ENCODE peak calls at places on chromosomes 4 and X, in seven cellular contexts. One of them, this sample, is unnamed.

GRCh38 chr4:6769138-6769983 is 13.2 kb upstream of the KIAA0232 start:
- DNase-seq in GM12892: no peak
- DNase-seq in iris pigment epithelial cell: no peak
- DNase-seq in H9: no peak
- DNase-seq in T47D: no peak
- DNase-seq in GM04504: no peak
- DNase-seq in pons: no peak
- DNase-seq in this sample: peak; percentile 42

GRCh38 chr4:169015237-169015636 is 5.2 kb upstream of the CBR4 start:
- DNase-seq in GM12892: no peak
- DNase-seq in iris pigment epithelial cell: no peak
- DNase-seq in H9: peak; percentile 35
- DNase-seq in T47D: peak; percentile 16
- DNase-seq in GM04504: no peak
- DNase-seq in pons: no peak
- DNase-seq in this sample: peak; percentile 93

GRCh38 chr4:152970102-152970820 is 34.1 kb downstream of the FHDC1 start:
- DNase-seq in GM12892: no peak
- DNase-seq in iris pigment epithelial cell: peak; percentile 61
- DNase-seq in H9: no peak
- DNase-seq in T47D: peak; percentile 15
- DNase-seq in GM04504: peak; percentile 24
- DNase-seq in pons: no peak
- DNase-seq in this sample: peak; percentile 52

GRCh38 chr4:186027405-186027804 is 41.6 kb upstream of the TLR3 start:
- DNase-seq in GM12892: no peak
- DNase-seq in iris pigment epithelial cell: no peak
- DNase-seq in H9: no peak
- DNase-seq in T47D: no peak
- DNase-seq in GM04504: no peak
- DNase-seq in pons: no peak
- DNase-seq in this sample: no peak

GRCh38 chr4:16253127-16253960 is 27.1 kb upstream of the TAPT1 start:
- DNase-seq in GM12892: no peak
- DNase-seq in iris pigment epithelial cell: peak; percentile 89
- DNase-seq in H9: no peak
- DNase-seq in T47D: no peak
- DNase-seq in GM04504: peak; percentile 53
- DNase-seq in pons: no peak
- DNase-seq in this sample: no peak

GRCh38 chrX:136823175-136823574 is 42.4 kb upstream of the ARHGEF6 start:
- DNase-seq in GM12892: no peak
- DNase-seq in iris pigment epithelial cell: peak; percentile 24
- DNase-seq in H9: no peak
- DNase-seq in T47D: no peak
- DNase-seq in GM04504: peak; percentile 3
- DNase-seq in pons: no peak
- DNase-seq in this sample: no peak

GRCh38 chr4:121358473-121358872 is 22.3 kb downstream of the QRFPR start:
- DNase-seq in GM12892: no peak
- DNase-seq in iris pigment epithelial cell: peak; percentile 77
- DNase-seq in H9: no peak
- DNase-seq in T47D: no peak
- DNase-seq in GM04504: peak; percentile 47
- DNase-seq in pons: no peak
- DNase-seq in this sample: no peak

GRCh38 chrX:27491397-27491796 is 28.3 kb upstream of the PPP4R3C start:
- DNase-seq in GM12892: no peak
- DNase-seq in iris pigment epithelial cell: no peak
- DNase-seq in H9: no peak
- DNase-seq in T47D: no peak
- DNase-seq in GM04504: no peak
- DNase-seq in pons: no peak
- DNase-seq in this sample: no peak

GRCh38 chr4:136012250-136012649 is 1520.0 kb downstream of the PCDH18 start:
- DNase-seq in GM12892: no peak
- DNase-seq in iris pigment epithelial cell: peak; percentile 12
- DNase-seq in H9: no peak
- DNase-seq in T47D: no peak
- DNase-seq in GM04504: no peak
- DNase-seq in pons: no peak
- DNase-seq in this sample: no peak

GRCh38 chr4:2335729-2336101 is 73.8 kb upstream of the MXD4 start:
- DNase-seq in GM12892: no peak
- DNase-seq in iris pigment epithelial cell: no peak
- DNase-seq in H9: no peak
- DNase-seq in T47D: no peak
- DNase-seq in GM04504: no peak
- DNase-seq in pons: no peak
- DNase-seq in this sample: no peak

GRCh38 chr4:166165829-166166420 is 292.9 kb downstream of the TLL1 start:
- DNase-seq in GM12892: no peak
- DNase-seq in iris pigment epithelial cell: peak; percentile 74
- DNase-seq in H9: no peak
- DNase-seq in T47D: peak; percentile 2
- DNase-seq in GM04504: peak; percentile 35
- DNase-seq in pons: peak; percentile 89
- DNase-seq in this sample: no peak

GRCh38 chr4:16259531-16260246 is 33.4 kb upstream of the TAPT1 start:
- DNase-seq in GM12892: no peak
- DNase-seq in iris pigment epithelial cell: peak; percentile 51
- DNase-seq in H9: no peak
- DNase-seq in T47D: no peak
- DNase-seq in GM04504: no peak
- DNase-seq in pons: no peak
- DNase-seq in this sample: no peak

GRCh38 chr4:143294310-143294709 is 42.4 kb upstream of the GAB1 start:
- DNase-seq in GM12892: no peak
- DNase-seq in iris pigment epithelial cell: no peak
- DNase-seq in H9: no peak
- DNase-seq in T47D: no peak
- DNase-seq in GM04504: peak; percentile 58
- DNase-seq in pons: peak; percentile 22
- DNase-seq in this sample: no peak

GRCh38 chrX:92232182-92232581 is 453.0 kb downstream of the PCDH11X start:
- DNase-seq in GM12892: no peak
- DNase-seq in iris pigment epithelial cell: no peak
- DNase-seq in H9: no peak
- DNase-seq in T47D: no peak
- DNase-seq in GM04504: no peak
- DNase-seq in pons: peak; percentile 11
- DNase-seq in this sample: no peak

GRCh38 chrX:124231454-124231853 is 101.0 kb upstream of the TEX13D start:
- DNase-seq in GM12892: no peak
- DNase-seq in iris pigment epithelial cell: no peak
- DNase-seq in H9: no peak
- DNase-seq in T47D: no peak
- DNase-seq in GM04504: no peak
- DNase-seq in pons: no peak
- DNase-seq in this sample: no peak

GRCh38 chrX:115525486-115525885 is 35.5 kb upstream of the PLS3 start:
- DNase-seq in GM12892: no peak
- DNase-seq in iris pigment epithelial cell: no peak
- DNase-seq in H9: no peak
- DNase-seq in T47D: no peak
- DNase-seq in GM04504: no peak
- DNase-seq in pons: no peak
- DNase-seq in this sample: no peak

GRCh38 chrX:39681885-39682284 is 415.9 kb downstream of the BCOR start:
- DNase-seq in GM12892: no peak
- DNase-seq in iris pigment epithelial cell: no peak
- DNase-seq in H9: no peak
- DNase-seq in T47D: no peak
- DNase-seq in GM04504: no peak
- DNase-seq in pons: no peak
- DNase-seq in this sample: no peak

GRCh38 chr4:159319027-159319426 is 216.1 kb downstream of the RAPGEF2 start:
- DNase-seq in GM12892: no peak
- DNase-seq in iris pigment epithelial cell: no peak
- DNase-seq in H9: no peak
- DNase-seq in T47D: no peak
- DNase-seq in GM04504: no peak
- DNase-seq in pons: no peak
- DNase-seq in this sample: no peak

GRCh38 chr4:33134366-33134765 is 2414.2 kb downstream of the PCDH7 start:
- DNase-seq in GM12892: no peak
- DNase-seq in iris pigment epithelial cell: no peak
- DNase-seq in H9: no peak
- DNase-seq in T47D: no peak
- DNase-seq in GM04504: no peak
- DNase-seq in pons: no peak
- DNase-seq in this sample: no peak

GRCh38 chr4:184599492-184600135 is 49.6 kb downstream of the CASP3 start:
- DNase-seq in GM12892: no peak
- DNase-seq in iris pigment epithelial cell: peak; percentile 91
- DNase-seq in H9: no peak
- DNase-seq in T47D: no peak
- DNase-seq in GM04504: peak; percentile 60
- DNase-seq in pons: no peak
- DNase-seq in this sample: no peak

GRCh38 chr4:114217150-114217817 is 237.8 kb upstream of the ARSJ start:
- DNase-seq in GM12892: no peak
- DNase-seq in iris pigment epithelial cell: no peak
- DNase-seq in H9: no peak
- DNase-seq in T47D: no peak
- DNase-seq in GM04504: no peak
- DNase-seq in pons: no peak
- DNase-seq in this sample: no peak

GRCh38 chrX:46710425-46710824 is 48.5 kb downstream of the SLC9A7 start:
- DNase-seq in GM12892: no peak
- DNase-seq in iris pigment epithelial cell: peak; percentile 45
- DNase-seq in H9: no peak
- DNase-seq in T47D: no peak
- DNase-seq in GM04504: no peak
- DNase-seq in pons: no peak
- DNase-seq in this sample: peak; percentile 70

GRCh38 chr4:181677621-181678020 is 565.6 kb upstream of the TENM3 start:
- DNase-seq in GM12892: no peak
- DNase-seq in iris pigment epithelial cell: no peak
- DNase-seq in H9: no peak
- DNase-seq in T47D: no peak
- DNase-seq in GM04504: no peak
- DNase-seq in pons: peak; percentile 79
- DNase-seq in this sample: no peak

GRCh38 chr4:75547647-75548387 is 8.0 kb upstream of the ODAPH start:
- DNase-seq in GM12892: no peak
- DNase-seq in iris pigment epithelial cell: peak; percentile 46
- DNase-seq in H9: no peak
- DNase-seq in T47D: no peak
- DNase-seq in GM04504: no peak
- DNase-seq in pons: no peak
- DNase-seq in this sample: no peak

GRCh38 chr4:147134536-147135210 is 189.0 kb upstream of the TTC29 start:
- DNase-seq in GM12892: no peak
- DNase-seq in iris pigment epithelial cell: peak; percentile 81
- DNase-seq in H9: no peak
- DNase-seq in T47D: no peak
- DNase-seq in GM04504: no peak
- DNase-seq in pons: no peak
- DNase-seq in this sample: no peak

GRCh38 chr4:9800878-9801277 is 19.4 kb downstream of the DRD5 start:
- DNase-seq in GM12892: no peak
- DNase-seq in iris pigment epithelial cell: no peak
- DNase-seq in H9: no peak
- DNase-seq in T47D: no peak
- DNase-seq in GM04504: no peak
- DNase-seq in pons: no peak
- DNase-seq in this sample: no peak

GRCh38 chrX:137052641-137053235 is 18.9 kb upstream of the GPR101 start:
- DNase-seq in GM12892: no peak
- DNase-seq in iris pigment epithelial cell: no peak
- DNase-seq in H9: peak; percentile 34
- DNase-seq in T47D: no peak
- DNase-seq in GM04504: no peak
- DNase-seq in pons: no peak
- DNase-seq in this sample: no peak

GRCh38 chr4:105179539-105180401 is 33.1 kb downstream of the TET2 start:
- DNase-seq in GM12892: no peak
- DNase-seq in iris pigment epithelial cell: peak; percentile 23
- DNase-seq in H9: no peak
- DNase-seq in T47D: no peak
- DNase-seq in GM04504: no peak
- DNase-seq in pons: no peak
- DNase-seq in this sample: no peak

GRCh38 chr4:14908635-14909034 is 93.6 kb upstream of the CPEB2 start:
- DNase-seq in GM12892: no peak
- DNase-seq in iris pigment epithelial cell: peak; percentile 65
- DNase-seq in H9: no peak
- DNase-seq in T47D: no peak
- DNase-seq in GM04504: no peak
- DNase-seq in pons: no peak
- DNase-seq in this sample: no peak

This sample was measured in islet precursor cell.